ENCODE peak calls at places on chromosomes 2 and 18, in six cellular contexts. S, O, Q, J, M and W are unnamed samples. For H3K27me3, the result is how much of the 10 kb centered on the place peaks cover.

GRCh38 chr2:232219496-232219870 is 159.1 kb upstream of the ALPP start:
- DNase-seq in S (no peak), J (no peak), Q (no peak), O (no peak), M (peak), W (no peak)

GRCh38 chr2:105879106-105879797 is 134.5 kb downstream of the NCK2 start:
- DNase-seq in O (no peak), J (no peak), S (no peak), M (no peak), Q (no peak), W (no peak)

GRCh38 chr18:58955738-58956137 is 91.1 kb downstream of the ZNF532 start:
- DNase-seq in Q (peak), J (no peak), O (no peak), S (no peak), M (no peak), W (no peak)

GRCh38 chr18:51241226-51241625 is 43.7 kb upstream of the MEX3C start:
- DNase-seq in Q (no peak), M (no peak), O (no peak), S (no peak), J (no peak), W (no peak)

GRCh38 chr18:46888965-46889364 is 28.3 kb downstream of the PIAS2 start:
- DNase-seq in Q (no peak), J (no peak), M (no peak), S (no peak), O (no peak), W (no peak)

GRCh38 chr2:205860847-205861246 is 178.5 kb downstream of the NRP2 start:
- DNase-seq in S (no peak), M (no peak), Q (no peak), O (no peak), J (no peak), W (no peak)

GRCh38 chr2:215567504-215567903 is 131.6 kb upstream of the FN1 start:
- DNase-seq in O (peak), M (no peak), J (no peak), S (no peak), Q (no peak), W (no peak)

GRCh38 chr18:59416818-59417217 is 57.8 kb upstream of the LMAN1 start:
- DNase-seq in S (no peak), O (no peak), M (no peak), Q (no peak), J (peak), W (no peak)

GRCh38 chr2:169871994-169872393 is 44.7 kb downstream of the UBR3 start:
- DNase-seq in Q (no peak), S (no peak), J (no peak), M (no peak), O (no peak), W (no peak)

GRCh38 chr2:146278881-146279280 is 1565.9 kb upstream of the ACVR2A start:
- DNase-seq in O (no peak), Q (no peak), J (no peak), S (no peak), M (no peak), W (no peak)

GRCh38 chr2:237585590-237586221 is 4.8 kb downstream of the RAB17 start:
- DNase-seq in M (no peak), Q (no peak), J (no peak), S (no peak), O (no peak), W (no peak)

GRCh38 chr2:237583385-237584295 is 6.9 kb downstream of the RAB17 start:
- DNase-seq in S (no peak), M (no peak), Q (no peak), O (no peak), J (no peak), W (no peak)

GRCh38 chr2:237577956-237578870 is 11.8 kb downstream of the PRLH start:
- DNase-seq in J (no peak), M (no peak), Q (no peak), S (no peak), O (no peak), W (no peak)

GRCh38 chr2:237581326-237581725 is 9.2 kb downstream of the RAB17 start:
- DNase-seq in Q (no peak), M (no peak), J (no peak), S (no peak), O (no peak), W (no peak)

GRCh38 chr2:237581751-237582746 is 8.5 kb downstream of the RAB17 start:
- DNase-seq in Q (peak), O (no peak), S (peak), J (peak), M (peak), W (no peak)
- TF ChIP-seq CTCF in Q (peak), O (peak), S (peak), J (peak), M (no peak), W (peak)

GRCh38 chr2:86256982-86257381 is 57.7 kb downstream of the MRPL35 start:
- DNase-seq in J (no peak), S (no peak), M (no peak), Q (no peak), O (no peak), W (no peak)
- H3K27me3 ChIP-seq in J (under half), S (under half), M (under half), Q (under half), O (under half), W (under half)

GRCh38 chr2:64228923-64229322 is 84.7 kb upstream of the PELI1 start:
- DNase-seq in Q (no peak), S (no peak), O (no peak), M (no peak), J (no peak), W (no peak)
- H3K4me3 ChIP-seq in Q (no peak), S (peak), O (no peak), M (no peak), J (no peak), W (no peak)

DNA sequence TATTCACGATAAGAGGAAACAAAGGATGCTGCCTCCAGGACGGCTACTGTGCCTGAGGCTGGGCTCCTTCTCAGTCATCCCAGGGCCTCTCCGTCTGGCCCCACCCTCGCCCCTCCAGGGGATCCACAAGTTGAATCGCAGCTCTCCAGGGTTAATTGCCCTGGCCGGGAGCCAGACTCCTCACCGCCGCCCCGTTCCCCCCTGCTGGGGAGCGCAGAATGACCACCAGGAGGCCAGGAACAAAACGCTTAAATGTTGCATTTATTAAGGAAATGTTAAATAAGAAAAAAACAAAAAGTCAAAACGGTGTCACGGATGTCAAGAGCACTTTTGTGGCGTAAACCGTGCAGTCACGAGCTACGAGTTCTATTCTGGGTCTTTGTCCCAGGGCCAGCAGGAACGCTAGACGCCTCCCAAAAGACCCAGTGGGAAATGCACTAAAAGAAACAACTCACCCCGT is 1.4 kb downstream of the RPRM start:
- DNase-seq in S (peak), J (no peak), O (no peak), Q (no peak), M (no peak), W (no peak)
- TF ChIP-seq CTCF in S (peak), J (no peak), O (no peak), Q (no peak), M (no peak), W (no peak)

DNA sequence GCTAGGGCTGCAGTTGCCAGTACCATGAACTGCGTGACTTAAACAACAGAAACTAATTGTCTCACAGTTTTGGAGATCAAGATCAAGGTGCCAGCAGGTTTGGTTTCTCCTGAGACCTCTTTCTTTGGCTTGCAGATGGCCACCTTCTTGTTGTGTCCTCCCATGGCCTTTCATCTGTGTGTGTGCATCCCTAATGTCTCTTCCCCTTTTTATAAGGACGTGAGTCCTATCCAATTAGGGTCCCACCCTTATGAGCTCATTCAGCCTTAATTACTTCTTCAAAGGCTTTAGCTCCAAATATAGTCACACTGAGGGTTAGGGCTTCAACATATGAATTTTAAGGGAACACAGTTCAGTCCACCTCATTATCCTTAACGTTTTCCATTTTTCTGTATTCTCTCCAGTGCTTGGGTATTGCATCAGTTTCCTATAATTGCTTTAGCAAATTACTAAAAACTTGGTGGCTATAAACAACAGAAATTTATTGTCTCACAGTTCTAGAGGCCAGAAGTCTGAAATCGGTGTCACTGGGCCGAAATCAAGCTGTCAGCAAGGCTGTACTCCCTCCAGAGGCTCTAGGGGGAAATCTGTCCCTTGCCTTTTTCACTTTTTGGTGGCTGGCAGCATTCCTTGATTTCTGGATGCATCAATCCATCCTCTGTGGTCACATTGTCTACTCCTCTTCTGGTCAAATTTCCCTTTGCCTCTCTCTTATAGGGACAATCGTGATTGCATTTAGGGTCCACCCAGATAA is 34.1 kb downstream of the CDC42EP3 start:
- DNase-seq in J (no peak), S (no peak), O (no peak), M (no peak), Q (no peak), W (no peak)
- H3K27me3 ChIP-seq in J (under half), S (under half), O (under half), M (under half), Q (under half), W (under half)

GRCh38 chr2:219636941-219637841 is 9.8 kb downstream of the SLC4A3 start:
- DNase-seq in J (no peak), M (peak), O (no peak), S (no peak), Q (no peak), W (no peak)

GRCh38 chr2:219637842-219638185 is 10.4 kb downstream of the SLC4A3 start:
- DNase-seq in J (no peak), O (no peak), M (peak), Q (no peak), S (no peak), W (no peak)

GRCh38 chr2:219634171-219634940 is 6.9 kb downstream of the SLC4A3 start:
- DNase-seq in O (no peak), M (no peak), Q (no peak), S (no peak), J (no peak), W (no peak)

GRCh38 chr2:219634951-219635751 is 7.7 kb downstream of the SLC4A3 start:
- DNase-seq in O (no peak), Q (no peak), M (no peak), S (no peak), J (no peak), W (no peak)

GRCh38 chr2:219636144-219636915 is 8.9 kb downstream of the SLC4A3 start:
- DNase-seq in O (no peak), M (no peak), Q (no peak), S (no peak), J (no peak), W (no peak)
- H3K4me3 ChIP-seq in O (no peak), M (no peak), Q (no peak), S (no peak), J (no peak), W (no peak)

GRCh38 chr18:73150199-73150598 is 282.4 kb upstream of the NETO1 start:
- DNase-seq in M (no peak), J (no peak), S (no peak), Q (no peak), O (no peak), W (no peak)
- TF ChIP-seq CTCF in M (no peak), J (no peak), S (no peak), Q (no peak), O (no peak), W (no peak)

DNA sequence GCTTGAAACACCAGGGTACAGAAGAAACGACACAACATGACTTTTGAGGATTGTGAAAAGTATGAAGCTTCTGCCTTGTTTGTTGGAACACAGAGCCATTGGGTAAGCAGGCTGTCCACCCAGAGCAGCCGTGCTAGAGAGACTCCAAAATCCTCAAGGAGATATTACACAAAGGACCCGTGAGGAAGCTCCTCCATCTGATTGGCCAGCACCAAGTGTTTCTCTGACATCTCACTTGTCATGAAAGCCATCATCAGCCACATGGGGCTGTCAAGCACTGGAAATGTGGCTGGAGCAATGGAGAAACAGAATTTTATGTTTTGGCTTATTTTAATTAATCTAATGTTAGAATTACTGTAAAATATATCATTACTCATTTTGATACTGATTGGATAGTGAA is 29.8 kb upstream of the LDAH start:
- DNase-seq in Q (no peak), J (no peak), M (no peak), O (no peak), S (no peak), W (no peak)
- H3K27me3 ChIP-seq in Q (under half), J (under half), M (under half), O (under half), S (under half), W (under half)

DNA sequence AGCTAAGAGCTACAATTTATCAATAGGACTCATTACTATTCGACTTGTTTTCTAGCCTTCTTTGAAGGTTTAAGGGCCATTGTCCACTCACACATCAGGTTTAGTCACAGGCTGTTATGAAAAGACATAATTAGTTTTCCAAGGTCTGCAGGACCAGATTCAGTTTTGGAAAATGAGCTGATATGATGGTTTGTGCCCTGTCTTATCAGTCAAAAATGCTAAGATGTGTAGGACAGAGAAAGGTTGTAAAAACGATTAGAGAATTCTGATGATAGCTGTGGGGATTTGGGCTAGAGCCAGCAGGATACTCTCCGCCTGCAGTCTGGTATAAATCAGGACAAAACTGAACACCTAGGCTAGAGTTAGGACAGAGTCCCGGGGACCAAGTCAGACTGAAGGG is 213.3 kb downstream of the LRRTM1 start:
- DNase-seq in Q (no peak), S (no peak), O (no peak), M (no peak), J (no peak), W (no peak)
- H3K4me3 ChIP-seq in Q (no peak), S (no peak), O (no peak), M (no peak), J (no peak), W (no peak)